ENCODE peak calls at places on chromosomes 7 and 10, in ten cellular contexts. G is transverse colon, L is right lobe of liver, P is tibial nerve, H is ovary, Y is esophagus squamous epithelium, W is suprapubic skin, D is stomach, Q is gastrocnemius medialis, S is HCT116. B is an unnamed sample.

GRCh38 chr7:107594961-107595737 is 15.1 kb downstream of the BCAP29 start:
- DNase-seq in G (no peak), L (no peak), P (no peak), H (no peak), Y (no peak), W (no peak), D (no peak), Q (no peak), S (no peak), B (peak; percentile 36)

GRCh38 chr10:21257919-21258318 is 267.6 kb downstream of the SKIDA1 start:
- DNase-seq in G (no peak), L (no peak), P (no peak), H (no peak), Y (no peak), W (no peak), D (no peak), Q (no peak), S (no peak), B (no peak)

GRCh38 chr7:150978136-150978789 is at the start of gene KCNH2:
- DNase-seq in G (no peak), L (no peak), P (no peak), H (peak; percentile 70), Y (no peak), W (no peak), D (no peak), Q (no peak), S (no peak), B (peak; percentile 69)

GRCh38 chr7:44309271-44310091 is 15.9 kb downstream of the CAMK2B start:
- DNase-seq in G (peak; percentile 46), L (peak; percentile 51), P (no peak), H (peak; percentile 78), Y (no peak), W (peak; percentile 79), D (peak; percentile 67), Q (no peak), S (no peak), B (peak; percentile 84)

GRCh38 chr10:66167816-66168215 is 758.0 kb upstream of the LRRTM3 start:
- DNase-seq in G (no peak), L (no peak), P (no peak), H (no peak), Y (no peak), W (no peak), D (no peak), Q (no peak), S (no peak), B (no peak)

GRCh38 chr10:43120948-43121290 is 17.3 kb upstream of the CSGALNACT2 start:
- DNase-seq in G (peak; percentile 26), L (no peak), P (no peak), H (peak; percentile 4), Y (no peak), W (no peak), D (peak; percentile 26), Q (no peak), S (no peak), B (peak; percentile 50)

GRCh38 chr7:1853619-1854520 is 183.8 kb downstream of the ELFN1 start:
- DNase-seq in G (peak; percentile 5), L (peak; percentile 66), P (no peak), H (no peak), Y (no peak), W (peak; percentile 72), D (no peak), Q (peak; percentile 1), S (no peak), B (peak; percentile 55)

GRCh38 chr10:30751678-30752331 is 122.3 kb upstream of the LYZL2 start:
- DNase-seq in G (peak; percentile 24), L (no peak), P (peak; percentile 74), H (peak; percentile 78), Y (no peak), W (peak; percentile 91), D (peak; percentile 31), Q (peak; percentile 50), S (peak; percentile 10), B (no peak)

GRCh38 chr10:90484518-90484917 is 373.3 kb downstream of the HTR7 start:
- DNase-seq in G (no peak), L (no peak), P (no peak), H (no peak), Y (no peak), W (no peak), D (no peak), Q (no peak), S (no peak), B (no peak)

GRCh38 chr10:43410345-43410744 is 1.4 kb upstream of the HNRNPF start:
- DNase-seq in G (no peak), L (no peak), P (no peak), H (no peak), Y (no peak), W (no peak), D (no peak), Q (no peak), S (no peak), B (no peak)

DNA sequence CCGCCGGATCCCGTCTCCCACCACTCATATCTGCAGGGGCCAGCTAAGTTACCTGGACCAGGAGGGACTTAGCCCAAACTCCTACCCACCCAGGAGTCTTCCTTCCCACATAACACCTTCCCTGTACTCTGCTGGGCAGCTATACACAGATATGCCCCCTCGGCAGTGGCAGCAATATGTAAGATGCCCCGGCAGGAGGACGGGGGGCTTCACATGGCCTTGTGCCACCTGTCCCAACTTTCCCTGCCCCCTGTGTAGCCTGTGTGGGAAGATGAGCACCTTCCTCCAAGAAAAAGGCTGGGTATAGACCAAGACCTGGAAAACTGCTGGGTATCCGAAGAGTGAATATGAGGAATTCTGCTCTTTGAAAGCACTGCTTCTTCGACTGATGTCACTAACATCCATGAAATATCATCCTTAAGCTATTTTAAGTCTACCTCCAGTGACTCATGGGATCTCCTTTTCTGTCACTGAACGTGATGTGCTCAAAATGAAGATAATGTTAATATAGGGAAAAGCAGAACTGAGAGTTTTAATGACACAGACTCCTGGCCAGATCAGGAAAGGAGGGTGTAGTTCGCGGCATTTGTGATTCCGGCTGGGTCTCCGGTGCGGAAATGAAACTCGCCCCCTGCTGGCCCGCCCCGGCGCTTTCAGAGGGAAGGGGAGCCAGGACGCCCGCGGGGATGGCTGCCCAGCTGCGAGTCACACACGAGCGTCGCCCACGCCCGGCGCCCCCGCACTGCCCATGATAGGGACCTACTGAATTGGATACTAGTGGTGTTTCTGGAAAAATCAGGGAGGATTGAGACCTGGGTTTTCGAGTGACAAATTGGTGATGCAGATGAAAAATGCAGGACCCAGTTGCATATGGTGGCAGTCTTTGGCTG is 256.9 kb upstream of the NFE2L3 start:
- DNase-seq in G (peak; percentile 85), L (peak; percentile 75), P (peak; percentile 41), H (peak; percentile 82), Y (no peak), W (peak; percentile 91), D (peak; percentile 79), Q (peak; percentile 21), S (peak; percentile 18), B (peak; percentile 49)
- TF ChIP-seq POLR2A in G (no peak), L (no peak), P (no peak), H (no peak), Y (no peak), W (no peak), D (no peak), Q (no peak), S (no peak), B (no peak)

GRCh38 chr7:140203556-140203955 is 26.8 kb upstream of the KDM7A start:
- DNase-seq in G (no peak), L (no peak), P (no peak), H (no peak), Y (no peak), W (no peak), D (no peak), Q (no peak), S (no peak), B (no peak)
- H3K27me3 ChIP-seq in G (no peaks in the 10 kb centered on the region), L (no peaks in the 10 kb centered on the region), P (no peaks in the 10 kb centered on the region), H (no peaks in the 10 kb centered on the region), Y (no peaks in the 10 kb centered on the region), W (no peaks in the 10 kb centered on the region), D (no peaks in the 10 kb centered on the region), Q (no peaks in the 10 kb centered on the region), S (no peaks in the 10 kb centered on the region), B (no peaks in the 10 kb centered on the region)

DNA sequence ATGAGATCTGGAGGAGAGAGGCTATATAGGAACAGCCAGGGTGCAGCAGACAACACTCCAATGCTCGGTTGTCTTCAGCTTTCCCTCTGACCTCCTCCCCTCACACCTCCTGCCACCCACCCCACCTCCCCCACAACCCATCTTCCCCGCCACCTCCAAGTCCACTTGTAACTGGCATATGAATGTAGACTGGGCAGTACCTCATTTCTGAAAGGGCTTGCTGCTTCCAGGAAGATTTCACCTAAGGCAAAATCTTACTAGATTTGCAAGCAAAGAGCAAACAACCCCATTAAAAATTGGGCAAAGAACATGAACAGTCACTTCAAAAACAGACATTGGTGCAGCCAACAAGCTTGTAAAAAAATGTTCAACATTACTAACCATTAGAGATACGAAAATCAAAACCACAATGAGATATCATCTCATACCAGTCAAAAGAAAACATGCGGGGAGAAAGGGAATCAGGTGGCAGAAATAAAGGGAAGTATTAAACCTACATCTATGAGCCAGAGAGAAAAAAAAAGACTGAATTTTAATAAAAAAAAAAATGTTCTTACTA is 164.6 kb upstream of the C1GALT1 start:
- DNase-seq in G (no peak), L (no peak), P (no peak), H (no peak), Y (no peak), W (no peak), D (no peak), Q (no peak), S (no peak), B (no peak)
- H3K4me3 ChIP-seq in G (no peak overlapping the region), L (no peak overlapping the region), P (no peak overlapping the region), H (no peak overlapping the region), Y (no peak overlapping the region), W (no peak overlapping the region), D (no peak overlapping the region), Q (no peak overlapping the region), S (no peak overlapping the region), B (no peak overlapping the region)

GRCh38 chr10:75395955-75396860 is 5.4 kb downstream of the ZNF503 start:
- DNase-seq in G (peak; percentile 33), L (peak; percentile 62), P (no peak), H (peak; percentile 61), Y (no peak), W (no peak), D (no peak), Q (no peak), S (no peak), B (peak; percentile 61)

GRCh38 chr10:75398630-75399460 is 2.7 kb downstream of the ZNF503 start:
- DNase-seq in G (peak; percentile 22), L (peak; percentile 59), P (peak; percentile 14), H (peak; percentile 63), Y (no peak), W (no peak), D (peak; percentile 48), Q (no peak), S (no peak), B (peak; percentile 30)

GRCh38 chr10:75396861-75397570 is 4.5 kb downstream of the ZNF503 start:
- DNase-seq in G (peak; percentile 20), L (peak; percentile 61), P (no peak), H (no peak), Y (no peak), W (no peak), D (peak; percentile 50), Q (no peak), S (no peak), B (no peak)

GRCh38 chr10:75398238-75398629 is 3.3 kb downstream of the ZNF503 start:
- DNase-seq in G (no peak), L (no peak), P (no peak), H (no peak), Y (no peak), W (no peak), D (no peak), Q (no peak), S (no peak), B (no peak)

DNA sequence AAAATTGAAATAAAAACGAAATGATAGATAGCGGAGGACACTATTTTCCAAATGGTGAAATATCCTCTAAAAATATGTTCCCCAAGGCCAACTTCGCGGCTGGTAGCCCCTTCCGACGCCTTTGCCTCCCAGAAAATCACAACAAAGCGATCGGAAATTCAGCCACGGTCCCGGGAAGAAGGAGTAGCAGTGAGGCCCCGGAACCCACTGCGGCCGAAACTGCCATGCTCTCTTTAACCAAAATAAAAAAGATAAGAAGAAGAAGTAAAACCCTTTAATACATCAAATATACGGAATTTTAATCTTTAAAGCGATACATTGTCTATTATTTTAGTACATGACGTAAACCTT is 4.0 kb downstream of the ZNF503 start:
- DNase-seq in G (no peak), L (no peak), P (no peak), H (peak; percentile 56), Y (no peak), W (no peak), D (no peak), Q (no peak), S (no peak), B (peak; percentile 39)
- TF ChIP-seq POLR2A in G (no peak), L (no peak), P (no peak), H (no peak), Y (no peak), W (no peak), D (no peak), Q (no peak), S (no peak), B (no peak)

B was measured in heart left ventricle.